ENCODE peak calls at places on chromosome 6, in ten cellular contexts. R is hepatocyte; F is T-helper 2 cell; C is stimulated activated CD4-positive, alpha-beta T cell treated with anti-CD3 and anti-CD28 coated beads, TNF-alpha, amount 100 ng/mL, for 4 hours; P is islet precursor cell; D is left cardiac atrium; X is amniotic stem cell; I is A549; S is HCT116; G is HFFc6. J is an unnamed sample.

GRCh38 chr6:14464049-14464448 is 346.5 kb downstream of the CD83 start:
- DNase-seq in F (no peak), P (peak; percentile 37), X (no peak), I (no peak), R (no peak), G (no peak), D (no peak), S (no peak), C (no peak), J (no peak)

GRCh38 chr6:13528777-13529343 is 41.5 kb upstream of the GFOD1 start:
- DNase-seq in G (no peak), R (no peak), P (no peak), S (no peak), F (no peak), C (no peak), X (no peak), D (no peak), I (no peak), J (peak; percentile 37)

GRCh38 chr6:116016846-116017545 is 43.7 kb downstream of the FRK start:
- DNase-seq in P (no peak), X (no peak), S (no peak), F (no peak), D (no peak), R (no peak), G (no peak), I (no peak), C (no peak), J (no peak)

GRCh38 chr6:96940322-96940721 is 15.8 kb downstream of the KLHL32 start:
- DNase-seq in I (no peak), G (peak; percentile 16), C (no peak), R (no peak), D (no peak), X (no peak), P (no peak), F (peak; percentile 47), S (no peak), J (no peak)

GRCh38 chr6:75210885-75211739 is 5.3 kb upstream of the COL12A1 start:
- DNase-seq in S (no peak), R (peak; percentile 87), P (no peak), I (no peak), C (peak; percentile 40), D (no peak), X (peak; percentile 76), G (peak; percentile 67), F (peak; percentile 63), J (no peak)

GRCh38 chr6:163490826-163491577 is 76.5 kb downstream of the QKI start:
- DNase-seq in D (peak; percentile 76), C (no peak), R (peak; percentile 50), S (no peak), G (no peak), I (peak; percentile 5), P (no peak), F (peak; percentile 57), X (no peak), J (peak; percentile 74)

GRCh38 chr6:15444081-15444731 is 198.3 kb downstream of the JARID2 start:
- DNase-seq in D (no peak), C (no peak), X (no peak), G (no peak), R (no peak), S (no peak), I (no peak), P (peak; percentile 30), F (no peak), J (no peak)

GRCh38 chr6:21992178-21992967 is 304.5 kb downstream of the PRL start:
- DNase-seq in C (no peak), I (no peak), D (no peak), G (peak; percentile 67), R (peak; percentile 61), S (no peak), F (peak; percentile 37), X (peak; percentile 20), P (no peak), J (no peak)

GRCh38 chr6:124961784-124962611 is at the start of gene RNF217:
- DNase-seq in F (peak; percentile 21), S (no peak), C (no peak), X (no peak), G (peak; percentile 48), R (peak; percentile 71), I (peak; percentile 48), P (peak; percentile 85), D (peak; percentile 79), J (peak; percentile 73)

GRCh38 chr6:75098709-75099108 is 107.1 kb downstream of the COL12A1 start:
- DNase-seq in I (peak; percentile 35), G (peak; percentile 96), X (peak; percentile 91), P (peak; percentile 78), S (peak; percentile 47), C (no peak), D (peak; percentile 58), R (peak; percentile 79), F (no peak), J (peak; percentile 57)

GRCh38 chr6:47414517-47415167 is 62.9 kb upstream of the CD2AP start:
- DNase-seq in S (no peak), X (no peak), G (peak; percentile 53), I (no peak), D (no peak), C (no peak), F (peak; percentile 71), P (no peak), R (peak; percentile 60), J (no peak)

GRCh38 chr6:411402-412145 is 20.0 kb downstream of the IRF4 start:
- DNase-seq in P (no peak), C (no peak), S (no peak), I (no peak), F (no peak), G (no peak), R (no peak), D (no peak), X (no peak), J (no peak)

GRCh38 chr6:38155576-38156204 is 336.2 kb downstream of the ZFAND3 start:
- DNase-seq in X (no peak), G (no peak), F (no peak), S (no peak), I (no peak), C (no peak), P (no peak), D (no peak), R (no peak), J (no peak)

GRCh38 chr6:109362102-109362884 is 20.0 kb downstream of the CD164 start:
- DNase-seq in S (no peak), F (no peak), D (no peak), X (no peak), P (no peak), G (no peak), R (no peak), C (no peak), I (no peak), J (no peak)

GRCh38 chr6:106629859-106630163 is 433 bp downstream of the QRSL1 start:
- DNase-seq in I (no peak), C (no peak), F (no peak), R (no peak), G (no peak), P (no peak), S (no peak), X (no peak), D (no peak), J (no peak)

GRCh38 chr6:52640916-52641315 is 30.0 kb upstream of the TMEM14A start:
- DNase-seq in R (no peak), C (no peak), P (no peak), I (no peak), X (no peak), D (no peak), S (no peak), F (no peak), G (no peak), J (no peak)

GRCh38 chr6:128519132-128519930 is 1.1 kb downstream of the PTPRK start:
- DNase-seq in R (peak; percentile 81), P (peak; percentile 86), G (peak; percentile 36), I (peak; percentile 31), S (no peak), D (peak; percentile 46), X (no peak), C (no peak), F (peak; percentile 40), J (peak; percentile 45)

GRCh38 chr6:106745396-106745795 is 116.0 kb downstream of the QRSL1 start:
- DNase-seq in P (no peak), I (no peak), G (no peak), S (no peak), X (no peak), C (no peak), D (no peak), F (no peak), R (no peak), J (no peak)

GRCh38 chr6:88842320-88842719 is 121.1 kb downstream of the RNGTT start:
- DNase-seq in X (no peak), I (no peak), D (no peak), P (no peak), F (no peak), C (no peak), G (no peak), S (no peak), R (no peak), J (no peak)

GRCh38 chr6:15952231-15953151 is 176.4 kb upstream of the MYLIP start:
- DNase-seq in P (no peak), S (no peak), G (no peak), I (no peak), F (peak; percentile 58), D (no peak), R (no peak), C (no peak), X (no peak), J (no peak)

GRCh38 chr6:73969982-73970960 is 274.3 kb downstream of the CD109 start:
- DNase-seq in G (peak; percentile 60), I (peak; percentile 10), X (peak; percentile 47), F (peak; percentile 21), P (no peak), D (no peak), R (peak; percentile 64), S (peak; percentile 74), C (no peak), J (no peak)

GRCh38 chr6:11329841-11330765 is 97.6 kb upstream of the NEDD9 start:
- DNase-seq in C (no peak), R (peak; percentile 27), S (no peak), X (no peak), F (no peak), I (no peak), D (no peak), G (no peak), P (peak; percentile 64), J (no peak)

GRCh38 chr6:10510592-10511367 is 10.4 kb upstream of the GCNT2 start:
- DNase-seq in S (peak; percentile 38), R (peak; percentile 80), P (peak; percentile 85), D (peak; percentile 62), X (no peak), G (peak; percentile 32), C (peak; percentile 17), F (peak; percentile 55), I (peak; percentile 62), J (peak; percentile 75)

GRCh38 chr6:20532881-20533280 is 1.4 kb upstream of the CDKAL1 start:
- DNase-seq in F (no peak), S (no peak), G (no peak), C (no peak), R (no peak), D (no peak), I (no peak), X (no peak), P (no peak), J (no peak)

GRCh38 chr6:167734662-167735497 is 91.8 kb upstream of the AFDN start:
- DNase-seq in X (no peak), F (no peak), C (no peak), D (no peak), G (no peak), S (no peak), R (no peak), I (no peak), P (peak; percentile 43), J (no peak)

GRCh38 chr6:155417454-155417853 is 38.2 kb downstream of the NOX3 start:
- DNase-seq in X (peak; percentile 0), R (no peak), D (no peak), I (no peak), G (no peak), S (no peak), P (no peak), C (no peak), F (peak; percentile 24), J (no peak)